ENCODE peak calls at places on chromosomes 4 and X, in six cellular contexts. L is neuronal stem cell, O is trophoblast cell, A is IMR-90, N is H9, C is H1. T is an unnamed sample.

GRCh38 chr4:65535128-65535527 is 135.2 kb downstream of the EPHA5 start:
- DNase-seq in C (no peak), L (no peak), N (no peak), A (no peak), O (no peak), T (no peak)

GRCh38 chrX:10755477-10756334 is 135.3 kb upstream of the MID1 start:
- DNase-seq in A (peak; percentile 81), L (peak; percentile 43), N (peak; percentile 68), C (peak; percentile 36), O (peak; percentile 48), T (peak; percentile 47)

GRCh38 chr4:99483636-99484035 is 27.2 kb upstream of the C4orf17 start:
- DNase-seq in A (peak; percentile 26), N (no peak), O (no peak), L (no peak), C (no peak), T (no peak)

GRCh38 chr4:32440391-32440790 is 1720.2 kb downstream of the PCDH7 start:
- DNase-seq in C (no peak), A (no peak), O (no peak), L (no peak), N (no peak), T (no peak)

GRCh38 chrX:38754102-38754790 is 47.0 kb upstream of the MID1IP1 start:
- DNase-seq in C (no peak), O (peak; percentile 14), A (peak; percentile 58), N (peak; percentile 32), L (peak; percentile 26), T (peak; percentile 54)

GRCh38 chrX:44693255-44693654 is 150.6 kb upstream of the DUSP21 start:
- DNase-seq in C (no peak), N (no peak), A (no peak), O (no peak), L (no peak), T (no peak)

GRCh38 chr4:6331018-6331417 is 61.4 kb downstream of the WFS1 start:
- DNase-seq in L (no peak), O (peak; percentile 12), A (peak; percentile 20), N (peak; percentile 60), C (no peak), T (peak; percentile 15)

GRCh38 chr4:153560918-153561317 is 94.8 kb downstream of the TMEM131L start:
- DNase-seq in O (no peak), C (no peak), N (no peak), A (no peak), L (no peak), T (no peak)

GRCh38 chr4:8250167-8250566 is 19.4 kb upstream of the HTRA3 start:
- DNase-seq in O (no peak), N (no peak), A (no peak), L (no peak), C (no peak), T (no peak)

GRCh38 chrX:7586126-7586525 is 256.8 kb upstream of the VCX start:
- DNase-seq in L (peak; percentile 3), O (no peak), N (no peak), A (peak; percentile 35), C (no peak), T (peak; percentile 9)

GRCh38 chrX:54208531-54208930 is 25.5 kb upstream of the FAM120C start:
- DNase-seq in A (peak; percentile 63), N (no peak), C (no peak), L (no peak), O (no peak), T (no peak)

GRCh38 chr4:20319785-20320184 is 68.1 kb downstream of the SLIT2 start:
- DNase-seq in L (no peak), C (no peak), A (no peak), O (no peak), N (no peak), T (no peak)

GRCh38 chrX:74295102-74295501 is 8.9 kb upstream of the ZCCHC13 start:
- DNase-seq in A (no peak), L (no peak), N (no peak), O (no peak), C (no peak), T (no peak)

GRCh38 chr4:15162465-15163283 is 160.4 kb downstream of the CPEB2 start:
- DNase-seq in A (peak; percentile 53), N (no peak), L (no peak), C (no peak), O (no peak), T (peak; percentile 34)

GRCh38 chr4:38207110-38207457 is 246.9 kb downstream of the PTTG2 start:
- DNase-seq in N (no peak), A (no peak), O (no peak), C (no peak), L (no peak), T (no peak)

GRCh38 chr4:127809173-127809800 is 27.2 kb downstream of the HSPA4L start:
- DNase-seq in A (peak; percentile 29), C (no peak), L (no peak), O (no peak), N (no peak), T (peak; percentile 30)

GRCh38 chrX:102746134-102746584 is 25.6 kb downstream of the GPRASP3 start:
- DNase-seq in A (no peak), C (no peak), N (peak; percentile 34), L (no peak), O (no peak), T (peak; percentile 22)

GRCh38 chr4:119628281-119629141 is at the start of gene PDE5A:
- DNase-seq in C (peak; percentile 79), N (peak; percentile 98), L (peak; percentile 87), O (peak; percentile 93), A (peak; percentile 80), T (peak; percentile 85)

GRCh38 chr4:68693325-68694075 is 23.0 kb upstream of the UGT2B15 start:
- DNase-seq in C (no peak), L (no peak), N (no peak), A (no peak), O (no peak), T (no peak)

GRCh38 chr4:47484169-47484568 is 906 bp upstream of the ATP10D start:
- DNase-seq in C (no peak), N (no peak), L (no peak), A (no peak), O (no peak), T (no peak)

GRCh38 chr4:77905651-77906263 is 43.1 kb downstream of the MRPL1 start:
- DNase-seq in N (no peak), A (no peak), C (no peak), L (no peak), O (no peak), T (no peak)

GRCh38 chrX:86910602-86911311 is 606.8 kb upstream of the KLHL4 start:
- DNase-seq in N (no peak), A (no peak), L (no peak), O (no peak), C (no peak), T (no peak)

GRCh38 chrX:154355094-154355775 is 19.2 kb downstream of the FLNA start:
- DNase-seq in A (no peak), L (no peak), O (no peak), C (no peak), N (no peak), T (no peak)

GRCh38 chr4:16513876-16514275 is 287.6 kb upstream of the TAPT1 start:
- DNase-seq in C (no peak), O (peak; percentile 77), N (no peak), L (no peak), A (peak; percentile 60), T (no peak)

GRCh38 chrX:55057691-55058249 is 17.1 kb upstream of the PAGE2B start:
- DNase-seq in A (peak; percentile 28), C (no peak), O (no peak), N (no peak), L (peak; percentile 1), T (peak; percentile 35)

DNA sequence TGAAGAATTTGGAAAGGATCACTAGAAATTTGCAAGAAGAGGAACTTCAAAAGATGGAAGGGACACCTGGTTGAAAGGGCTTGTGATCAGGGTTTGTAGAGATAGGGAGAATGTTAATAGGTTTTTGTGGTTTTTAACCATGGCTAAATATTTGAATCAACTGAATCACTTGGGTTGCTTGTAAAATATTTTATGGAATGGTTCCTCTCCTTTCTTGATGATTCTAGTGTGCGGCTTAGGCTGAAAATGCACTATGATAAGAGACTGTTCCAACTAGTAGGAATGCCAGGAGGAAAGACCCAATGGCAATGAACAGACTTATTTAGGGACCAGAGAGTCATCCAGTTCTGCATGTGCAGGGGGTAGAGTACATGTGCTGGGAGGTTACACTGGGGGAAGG is 408.2 kb downstream of the ARHGAP24 start:
- DNase-seq in C (no peak), N (no peak), O (no peak), L (no peak), A (no peak), T (no peak)
- H3K23ac ChIP-seq in C (no peak overlapping the region), N (no peak overlapping the region), O (no peak overlapping the region), L (no peak overlapping the region), A (no peak overlapping the region), T (no peak overlapping the region)

DNA sequence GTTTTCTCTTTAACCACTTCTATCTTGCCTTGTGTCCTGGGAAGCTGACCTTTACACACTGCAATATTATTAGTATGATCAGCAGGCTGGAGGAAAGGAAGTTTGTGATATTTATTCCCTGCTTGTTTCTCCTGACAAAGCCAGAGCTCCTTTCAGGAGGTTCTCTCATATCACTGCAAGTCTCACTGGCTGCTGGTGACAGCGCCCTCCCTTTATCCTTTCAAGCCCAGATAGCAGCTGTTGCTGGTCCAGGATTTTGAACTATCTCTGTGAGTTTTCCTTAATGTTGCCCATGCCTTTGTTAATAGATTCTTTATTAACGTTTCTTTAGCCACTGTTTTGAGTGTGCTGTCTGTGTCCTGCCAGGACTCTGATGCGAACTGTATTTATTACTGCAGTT is 518.6 kb downstream of the C4orf33 start:
- DNase-seq in C (no peak), L (peak; percentile 5), N (no peak), A (no peak), O (no peak), T (no peak)
- H2AFZ ChIP-seq in C (peak overlapping the region; percentile 27), L (peak overlapping the region; percentile 75), N (peak overlapping the region; percentile 10), A (no peak overlapping the region), O (no peak overlapping the region), T (no peak overlapping the region)

GRCh38 chr4:64477127-64477526 is 67.9 kb upstream of the TECRL start:
- DNase-seq in N (no peak), C (no peak), A (no peak), L (no peak), O (no peak), T (no peak)
- H3K14ac ChIP-seq in N (no peak overlapping the region), C (no peak overlapping the region), A (no peak overlapping the region), L (no peak overlapping the region), O (no peak overlapping the region), T (no peak overlapping the region)

GRCh38 chr4:176902710-176903323 is 110.1 kb upstream of the VEGFC start:
- DNase-seq in N (no peak), A (peak; percentile 95), C (no peak), O (no peak), L (no peak), T (peak; percentile 88)

GRCh38 chr4:176894498-176894897 is 101.8 kb upstream of the VEGFC start:
- DNase-seq in N (no peak), O (no peak), A (no peak), L (no peak), C (no peak), T (no peak)

GRCh38 chr4:176896211-176896610 is 103.5 kb upstream of the VEGFC start:
- DNase-seq in A (no peak), N (no peak), C (no peak), L (no peak), O (no peak), T (no peak)

GRCh38 chr4:176898791-176899190 is 106.1 kb upstream of the VEGFC start:
- DNase-seq in A (no peak), O (no peak), N (no peak), C (no peak), L (no peak), T (no peak)

GRCh38 chr4:176897226-176897625 is 104.5 kb upstream of the VEGFC start:
- DNase-seq in C (no peak), L (no peak), A (no peak), O (no peak), N (no peak), T (no peak)
- H3K23ac ChIP-seq in C (no peak overlapping the region), L (no peak overlapping the region), A (no peak overlapping the region), O (no peak overlapping the region), N (no peak overlapping the region), T (no peak overlapping the region)